ENCODE peak calls at places on chromosomes 2 and 18, in five cellular contexts. E, N, O, A and X are unnamed samples. For H4K20me1, the result is how much of the 10 kb centered on the place peaks cover.

GRCh38 chr2:233705911-233706506 is 6.7 kb upstream of the UGT1A5 start:
- DNase-seq in E (no peak), N (no peak), O (no peak), A (peak), X (no peak)

GRCh38 chr2:121689356-121689755 is 40.1 kb upstream of the CLASP1 start:
- DNase-seq in E (peak), N (no peak), O (no peak), A (peak), X (no peak)

GRCh38 chr2:237223208-237223861 is 137.6 kb downstream of the COPS8 start:
- DNase-seq in E (no peak), N (no peak), O (no peak), A (peak), X (peak)

GRCh38 chr2:40431600-40431955 is 20.3 kb downstream of the SLC8A1 start:
- DNase-seq in E (no peak), N (no peak), O (no peak), A (peak), X (no peak)

GRCh38 chr2:240701736-240702639 is 10.3 kb downstream of the AQP12A start:
- DNase-seq in E (no peak), N (no peak), O (no peak), A (no peak), X (no peak)

GRCh38 chr2:69616755-69617154 is 26.8 kb downstream of the AAK1 start:
- DNase-seq in E (no peak), N (no peak), O (no peak), A (peak), X (no peak)

GRCh38 chr2:3486047-3487027 is 33.0 kb downstream of the ADI1 start:
- DNase-seq in E (no peak), N (peak), O (no peak), A (no peak), X (no peak)

GRCh38 chr2:168155036-168155435 is 92.4 kb downstream of the STK39 start:
- DNase-seq in E (no peak), N (no peak), O (no peak), A (no peak), X (no peak)

GRCh38 chr2:126756125-126756524 is 100.2 kb downstream of the GYPC start:
- DNase-seq in E (no peak), N (no peak), O (no peak), A (no peak), X (no peak)

GRCh38 chr18:9673296-9674251 is 34.5 kb upstream of the RAB31 start:
- DNase-seq in E (no peak), N (peak), O (peak), A (peak), X (peak)

GRCh38 chr2:174335605-174336402 is 1.1 kb downstream of the SP9 start:
- DNase-seq in E (peak), N (peak), O (peak), A (peak), X (no peak)

GRCh38 chr2:122703676-122704075 is 948.2 kb downstream of the TSN start:
- DNase-seq in E (no peak), N (no peak), O (no peak), A (no peak), X (no peak)

GRCh38 chr2:18435425-18436037 is 124.9 kb downstream of the RDH14 start:
- DNase-seq in E (no peak), N (no peak), O (peak), A (peak), X (no peak)

GRCh38 chr2:219629976-219630695 is 2.7 kb downstream of the SLC4A3 start:
- DNase-seq in E (no peak), N (no peak), O (no peak), A (no peak), X (no peak)

GRCh38 chr18:58911241-58911640 is 46.6 kb downstream of the ZNF532 start:
- DNase-seq in E (no peak), N (no peak), O (no peak), A (no peak), X (no peak)

GRCh38 chr2:86414996-86415395 is 26.2 kb upstream of the KDM3A start:
- DNase-seq in E (no peak), N (no peak), O (no peak), A (no peak), X (no peak)

GRCh38 chr2:134410831-134411231 is 157.0 kb downstream of the MGAT5 start:
- DNase-seq in E (no peak), N (no peak), O (no peak), A (peak), X (no peak)

GRCh38 chr2:188404341-188405004 is 112.8 kb downstream of the GULP1 start:
- DNase-seq in E (no peak), N (no peak), O (no peak), A (peak), X (no peak)

GRCh38 chr18:76461148-76461547 is 33.9 kb downstream of the ZNF516 start:
- DNase-seq in E (no peak), N (no peak), O (no peak), A (no peak), X (no peak)

GRCh38 chr2:120693121-120693520 is 42.5 kb upstream of the GLI2 start:
- DNase-seq in E (no peak), N (no peak), O (no peak), A (peak), X (no peak)

GRCh38 chr2:239234826-239235175 is 166.0 kb downstream of the HDAC4 start:
- DNase-seq in E (no peak), N (no peak), O (no peak), A (no peak), X (no peak)

GRCh38 chr2:239236043-239236807 is 164.6 kb downstream of the HDAC4 start:
- DNase-seq in E (peak), N (no peak), O (no peak), A (no peak), X (no peak)

GRCh38 chr2:239238381-239238780 is 162.4 kb downstream of the HDAC4 start:
- DNase-seq in E (no peak), N (no peak), O (no peak), A (no peak), X (no peak)

GRCh38 chr2:239235311-239235710 is 165.5 kb downstream of the HDAC4 start:
- DNase-seq in E (no peak), N (no peak), O (no peak), A (no peak), X (no peak)

DNA sequence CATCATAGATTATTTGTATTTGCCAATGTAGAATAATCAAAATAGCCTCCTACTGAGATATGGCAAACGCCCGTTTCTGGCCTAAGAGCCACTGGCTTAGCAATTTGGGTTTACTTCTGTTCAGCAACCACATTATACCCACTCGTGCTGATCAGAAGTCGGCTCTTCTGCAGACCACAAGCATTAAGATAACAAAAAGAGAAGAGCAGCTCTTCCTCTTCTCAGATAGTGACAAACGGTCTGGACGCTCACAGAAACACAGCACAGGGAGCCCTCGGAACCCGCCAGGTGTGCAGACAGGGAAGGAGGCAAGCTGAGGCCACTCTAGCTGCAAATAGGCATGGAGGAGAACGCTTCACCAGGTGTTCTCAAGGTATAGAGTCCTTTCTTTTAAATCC is 164.0 kb downstream of the HDAC4 start:
- DNase-seq in E (no peak), N (no peak), O (no peak), A (no peak), X (no peak)
- H4K20me1 ChIP-seq in E (under half), N (under half), O (under half), A (under half), X (under half)

GRCh38 chr2:33911327-33911726 is 312.2 kb upstream of the FAM98A start:
- DNase-seq in E (no peak), N (no peak), O (no peak), A (no peak), X (no peak)
- H3K4me2 ChIP-seq in E (no peak), N (no peak), O (no peak), A (no peak), X (no peak)

GRCh38 chr2:24075915-24076848 is at the start of gene SF3B6:
- DNase-seq in E (peak), N (peak), O (peak), A (peak), X (peak)
- H4K20me1 ChIP-seq in E (under half), N (under half), O (under half), A (under half), X (under half)

GRCh38 chr2:152098033-152098797 is 629 bp downstream of the CACNB4 start:
- DNase-seq in E (no peak), N (peak), O (peak), A (no peak), X (no peak)
- H3K4me2 ChIP-seq in E (no peak), N (peak), O (peak), A (peak), X (peak)

DNA sequence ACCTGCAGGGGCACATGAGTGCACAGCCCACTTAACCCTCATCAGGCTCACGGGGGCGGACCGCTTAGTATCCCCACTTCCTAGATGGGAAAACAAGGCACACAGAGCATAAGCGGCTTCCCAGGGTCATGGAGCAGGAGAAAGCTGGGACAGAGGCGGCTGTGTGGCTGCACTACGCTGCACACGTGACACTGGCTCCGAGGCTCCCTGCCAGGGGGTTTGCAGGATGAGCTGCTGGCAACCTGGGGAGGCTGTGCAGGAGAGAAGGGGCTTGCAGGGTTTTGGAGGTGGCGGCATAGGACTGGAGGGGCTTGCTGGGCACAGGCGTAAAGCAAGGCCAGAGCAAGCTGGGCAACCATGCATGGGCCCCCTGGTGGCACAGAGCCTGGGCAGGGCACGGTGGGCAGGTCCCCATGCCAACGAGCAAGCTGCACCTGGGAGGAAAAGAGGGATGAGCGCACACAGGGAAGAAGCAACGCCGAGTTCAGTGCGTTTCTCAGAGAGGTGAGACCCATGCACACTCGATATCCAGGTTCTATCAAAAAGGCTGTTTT is 268.6 kb downstream of the HDAC4 start:
- DNase-seq in E (no peak), N (no peak), O (no peak), A (no peak), X (no peak)
- H4K20me1 ChIP-seq in E (under half), N (under half), O (under half), A (under half), X (under half)

DNA sequence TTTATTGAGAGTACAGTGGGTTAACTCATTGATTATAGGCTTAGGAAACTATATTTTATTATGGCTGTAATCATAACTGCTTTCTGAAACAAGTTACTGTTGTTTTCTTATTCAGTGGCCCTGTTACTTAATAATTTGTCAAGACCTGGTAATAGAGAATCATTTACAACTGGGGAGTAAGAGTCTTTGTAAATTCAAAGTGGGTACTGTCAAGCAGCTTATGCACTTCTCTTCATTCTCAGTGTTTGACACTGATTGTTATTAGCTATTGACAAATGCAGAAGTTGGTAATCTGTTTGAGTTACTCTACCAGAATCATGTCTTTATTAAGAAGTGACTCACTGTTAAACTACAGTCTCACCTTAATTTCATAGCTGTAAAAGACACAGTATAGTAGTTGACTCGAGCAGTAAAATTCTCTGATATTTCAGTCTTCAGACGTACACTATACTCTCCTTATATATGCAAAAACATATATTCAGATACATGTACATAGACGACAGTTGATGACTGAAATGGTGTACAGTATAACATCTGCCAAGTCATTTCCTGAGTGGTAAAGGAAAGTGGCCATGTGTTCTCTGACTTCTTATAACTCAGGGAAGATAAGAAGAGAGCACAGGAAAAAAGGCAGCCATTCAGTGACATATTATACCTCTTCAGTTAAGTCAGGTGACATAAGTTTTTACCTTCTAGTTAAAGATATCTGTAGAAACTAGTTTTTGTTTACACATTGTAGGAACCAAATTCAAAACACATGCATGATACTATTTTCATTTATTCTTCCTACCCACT is 36.0 kb upstream of the TTC27 start:
- DNase-seq in E (no peak), N (no peak), O (no peak), A (peak), X (no peak)
- H3K4me2 ChIP-seq in E (peak), N (no peak), O (no peak), A (no peak), X (no peak)

GRCh38 chr18:23095463-23095862 is 39.8 kb upstream of the CABLES1 start:
- DNase-seq in E (no peak), N (no peak), O (no peak), A (no peak), X (no peak)

GRCh38 chr18:23103449-23103848 is 31.8 kb upstream of the CABLES1 start:
- DNase-seq in E (no peak), N (no peak), O (no peak), A (no peak), X (no peak)

GRCh38 chr18:23102498-23103260 is 32.6 kb upstream of the CABLES1 start:
- DNase-seq in E (no peak), N (no peak), O (no peak), A (peak), X (no peak)

GRCh38 chr18:23094411-23095165 is 40.7 kb upstream of the CABLES1 start:
- DNase-seq in E (peak), N (peak), O (peak), A (no peak), X (no peak)

GRCh38 chr18:23099621-23100020 is 35.7 kb upstream of the CABLES1 start:
- DNase-seq in E (no peak), N (no peak), O (no peak), A (peak), X (no peak)
- H4K20me1 ChIP-seq in E (under half), N (under half), O (under half), A (under half), X (under half)

DNA sequence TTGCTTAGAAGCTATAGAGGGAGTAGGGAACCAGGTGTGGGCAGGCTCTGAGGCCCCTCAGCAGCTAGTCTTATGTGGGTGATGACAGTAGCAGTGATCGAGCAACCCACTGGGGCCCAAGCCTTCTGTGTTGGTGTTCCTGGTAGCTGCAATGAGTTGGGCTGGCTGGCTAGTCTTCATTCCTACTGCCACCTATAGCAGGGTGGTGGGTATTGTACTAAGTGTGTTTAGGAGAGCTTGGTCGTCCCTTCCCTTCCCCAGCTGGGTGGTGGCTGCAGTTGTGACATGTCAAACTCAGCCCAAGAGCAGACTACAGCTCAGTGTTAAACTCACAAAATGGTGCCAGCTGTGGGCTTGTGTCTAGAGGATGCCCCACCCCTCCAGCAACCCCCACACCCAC is 486.1 kb upstream of the UBE2E3 start:
- DNase-seq in E (no peak), N (no peak), O (no peak), A (no peak), X (no peak)
- H3K4me2 ChIP-seq in E (no peak), N (no peak), O (no peak), A (no peak), X (no peak)

GRCh38 chr2:190881480-190882326 is 1.1 kb downstream of the GLS start:
- DNase-seq in E (peak), N (peak), O (peak), A (peak), X (no peak)
- H4K20me1 ChIP-seq in E (under half), N (under half), O (under half), A (under half), X (under half)

DNA sequence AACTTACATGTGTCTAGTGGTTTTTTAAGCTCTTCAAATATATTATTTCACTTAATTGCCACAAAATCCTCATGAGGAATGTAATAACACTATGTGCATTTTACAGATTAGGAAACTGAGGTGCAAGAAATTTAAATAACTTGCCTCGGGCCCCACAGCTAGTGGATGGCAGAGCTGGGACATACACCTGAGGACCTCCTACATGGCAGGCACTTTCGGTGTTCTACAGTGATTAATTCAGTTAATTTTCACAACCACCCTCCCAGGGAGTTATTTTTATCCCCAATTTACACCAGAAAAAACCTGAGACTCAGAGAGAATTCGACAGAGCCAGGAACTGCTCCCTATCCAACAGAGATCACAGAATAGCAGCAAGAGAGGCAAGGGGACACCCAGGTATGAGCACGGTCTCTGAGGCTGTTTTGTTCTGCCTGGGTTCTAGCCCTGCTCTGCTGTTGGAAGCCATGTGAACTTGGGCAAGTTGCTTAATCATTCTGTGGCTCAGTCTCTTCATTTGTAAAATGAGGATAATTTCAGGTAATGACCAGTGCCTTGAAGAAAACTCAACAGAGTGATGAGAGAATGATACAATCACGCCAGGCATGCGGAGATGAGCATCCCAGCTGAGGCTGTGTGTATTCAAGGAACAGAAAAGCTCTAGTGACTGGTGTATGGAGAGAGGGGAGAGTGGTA is 82.3 kb downstream of the MYCN start:
- DNase-seq in E (no peak), N (no peak), O (no peak), A (no peak), X (no peak)
- H3K4me2 ChIP-seq in E (no peak), N (no peak), O (no peak), A (no peak), X (no peak)